ENCODE peak calls at places on chromosomes 6 and 20, in four cellular contexts. D is HepG2, N is H1, L is GM12878. A is an unnamed sample. For H3K36me3, the result is how much of the 10 kb centered on the place peaks cover.

GRCh38 chr6:106546322-106547052 is 82.8 kb downstream of the RTN4IP1 start:
- DNase-seq in D (peak), N (no peak), L (no peak), A (no peak)

GRCh38 chr20:62143976-62144825 is 632 bp downstream of the SS18L1 start:
- DNase-seq in D (peak), N (no peak), L (no peak), A (no peak)

GRCh38 chr6:107506145-107506544 is 16.2 kb downstream of the SOBP start:
- DNase-seq in D (peak), N (no peak), L (no peak), A (no peak)

GRCh38 chr6:40492126-40492525 is 95.0 kb downstream of the LRFN2 start:
- DNase-seq in D (no peak), N (no peak), L (no peak), A (no peak)

GRCh38 chr20:33370296-33370695 is 31.0 kb downstream of the CDK5RAP1 start:
- DNase-seq in D (no peak), N (no peak), L (no peak), A (no peak)

GRCh38 chr20:9301129-9302072 is 213.0 kb upstream of the LAMP5 start:
- DNase-seq in D (peak), N (no peak), L (no peak), A (no peak)

GRCh38 chr6:89035252-89036106 is 45.1 kb upstream of the PNRC1 start:
- DNase-seq in D (peak), N (no peak), L (no peak), A (no peak)

GRCh38 chr6:164252952-164253351 is 838.4 kb downstream of the QKI start:
- DNase-seq in D (no peak), N (no peak), L (no peak), A (no peak)

GRCh38 chr20:18705906-18706305 is 107.7 kb upstream of the SCP2D1 start:
- DNase-seq in D (no peak), N (no peak), L (no peak), A (no peak)

GRCh38 chr6:166747644-166748595 is 120.9 kb upstream of the RPS6KA2 start:
- DNase-seq in D (no peak), N (no peak), L (no peak), A (no peak)

GRCh38 chr20:2767768-2768631 is 32.4 kb downstream of the CPXM1 start:
- DNase-seq in D (no peak), N (no peak), L (no peak), A (no peak)

GRCh38 chr6:18211338-18211737 is 53.0 kb downstream of the DEK start:
- DNase-seq in D (no peak), N (no peak), L (peak), A (no peak)

GRCh38 chr6:38801305-38801704 is 86.2 kb downstream of the DNAH8 start:
- DNase-seq in D (no peak), N (no peak), L (no peak), A (no peak)

GRCh38 chr20:6525447-6526303 is 241.8 kb upstream of the BMP2 start:
- DNase-seq in D (no peak), N (peak), L (no peak), A (peak)

GRCh38 chr6:96631248-96631647 is 68.3 kb downstream of the FHL5 start:
- DNase-seq in D (no peak), N (no peak), L (no peak), A (no peak)

GRCh38 chr6:116096979-116097816 is 3.5 kb upstream of the NT5DC1 start:
- DNase-seq in D (no peak), N (no peak), L (no peak), A (no peak)

GRCh38 chr6:52368002-52368401 is 6.1 kb downstream of the PAQR8 start:
- DNase-seq in D (no peak), N (no peak), L (no peak), A (no peak)

GRCh38 chr20:33423141-33423834 is 20.3 kb downstream of the SNTA1 start:
- DNase-seq in D (no peak), N (no peak), L (no peak), A (no peak)

GRCh38 chr20:59749293-59749680 is 144.9 kb downstream of the PHACTR3 start:
- DNase-seq in D (no peak), N (no peak), L (no peak), A (no peak)

GRCh38 chr6:558089-558488 is 98.8 kb downstream of the HUS1B start:
- DNase-seq in D (no peak), N (no peak), L (no peak), A (no peak)

GRCh38 chr20:5080384-5080877 is 39.3 kb downstream of the PCNA start:
- DNase-seq in D (no peak), N (no peak), L (peak), A (no peak)

GRCh38 chr6:161434921-161435411 is 161.1 kb upstream of the AGPAT4 start:
- DNase-seq in D (no peak), N (no peak), L (no peak), A (no peak)

GRCh38 chr20:51739722-51740249 is 28.4 kb downstream of the ATP9A start:
- DNase-seq in D (no peak), N (no peak), L (no peak), A (no peak)

GRCh38 chr6:119562168-119562567 is 212.6 kb upstream of the MAN1A1 start:
- DNase-seq in D (no peak), N (no peak), L (no peak), A (no peak)

GRCh38 chr6:30556006-30556713 is at the start of gene GNL1:
- DNase-seq in D (peak), N (peak), L (peak), A (peak)

GRCh38 chr6:21750479-21751018 is 157.0 kb downstream of the SOX4 start:
- DNase-seq in D (no peak), N (no peak), L (no peak), A (no peak)

GRCh38 chr6:2799936-2800527 is 34.8 kb downstream of the WRNIP1 start:
- DNase-seq in D (no peak), N (no peak), L (no peak), A (no peak)

DNA sequence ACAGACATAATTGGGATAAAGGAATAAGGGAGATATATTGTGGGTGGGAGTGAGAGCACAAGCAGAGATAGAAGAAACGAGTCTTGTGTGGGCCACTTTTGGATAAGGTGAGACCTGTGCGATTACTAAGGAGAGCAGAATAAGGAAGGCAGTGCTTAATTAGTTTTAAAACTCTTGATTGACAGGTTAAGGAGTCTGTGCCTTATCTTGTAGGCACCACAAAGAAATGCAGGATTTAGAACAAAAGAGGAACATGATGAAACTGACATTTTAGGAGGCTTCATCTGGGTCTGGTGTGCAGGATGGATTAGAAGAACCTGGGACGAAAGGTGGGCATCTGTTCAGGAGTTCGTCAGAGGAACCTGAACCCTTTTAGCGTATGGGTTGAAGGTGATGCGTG is 70.2 kb upstream of the KIF25 start:
- DNase-seq in D (no peak), N (no peak), L (no peak), A (no peak)
- H3K36me3 ChIP-seq in D (half or more), N (under half), L (under half), A (half or more)

DNA sequence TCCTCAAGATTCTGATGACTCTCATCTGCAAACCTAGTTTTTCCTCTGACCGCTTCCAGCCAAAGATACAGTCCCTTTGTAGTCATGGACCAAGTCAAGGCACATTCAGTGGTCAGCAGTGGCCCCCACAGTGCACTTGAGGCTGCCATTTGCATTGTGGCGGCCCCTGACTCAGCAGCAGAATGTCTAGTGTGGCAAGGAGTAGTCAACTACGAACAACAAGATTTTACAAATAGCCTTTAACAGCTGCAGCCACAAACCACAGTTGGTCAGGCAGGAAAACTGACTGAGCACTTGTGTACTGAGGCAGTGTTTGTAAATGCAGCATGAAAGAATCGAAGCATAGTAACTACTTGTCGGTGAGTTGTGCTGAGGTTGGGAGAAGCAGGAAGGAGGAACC is 49.6 kb downstream of the SLC2A12 start:
- DNase-seq in D (no peak), N (no peak), L (no peak), A (no peak)
- TF ChIP-seq SUZ12 in D (no peak), N (no peak), L (no peak), A (no peak)

DNA sequence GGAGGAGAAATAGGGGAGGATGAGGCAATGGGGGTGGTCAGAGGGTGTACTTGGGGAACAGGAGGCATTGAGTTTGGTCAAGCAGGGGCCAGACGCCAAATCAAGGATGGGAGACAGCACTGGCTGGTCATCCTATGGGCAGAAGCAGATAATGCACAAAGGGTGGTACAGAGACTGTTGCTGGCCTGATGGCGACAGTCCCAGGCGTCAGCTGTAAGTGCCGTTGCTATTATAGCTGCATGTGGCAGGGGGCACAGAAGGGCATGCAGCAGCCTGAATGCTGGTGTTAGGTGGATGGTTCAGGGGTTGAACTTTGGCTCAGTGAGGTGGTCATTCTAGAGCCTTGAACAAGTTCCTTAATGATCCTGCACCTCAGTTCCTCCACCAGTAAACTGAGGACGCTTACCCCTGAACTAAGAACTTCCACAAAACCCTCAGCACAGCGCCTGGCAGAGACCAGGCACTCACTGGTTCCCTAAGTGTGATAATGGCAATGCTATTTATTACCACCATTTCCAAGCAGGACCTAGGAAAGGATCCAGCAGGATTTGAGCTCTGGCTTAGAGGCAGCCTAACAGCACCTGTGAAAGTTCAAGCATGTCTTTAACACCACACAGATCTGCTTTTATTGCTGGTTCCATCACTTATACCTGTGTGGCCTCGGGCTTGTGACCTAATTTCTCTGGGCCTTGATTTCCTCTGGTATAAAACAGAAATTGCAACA is 162.7 kb downstream of the INSM1 start:
- DNase-seq in D (no peak), N (no peak), L (no peak), A (no peak)
- TF ChIP-seq YY1 in D (no peak), N (no peak), L (no peak), A (no peak)

DNA sequence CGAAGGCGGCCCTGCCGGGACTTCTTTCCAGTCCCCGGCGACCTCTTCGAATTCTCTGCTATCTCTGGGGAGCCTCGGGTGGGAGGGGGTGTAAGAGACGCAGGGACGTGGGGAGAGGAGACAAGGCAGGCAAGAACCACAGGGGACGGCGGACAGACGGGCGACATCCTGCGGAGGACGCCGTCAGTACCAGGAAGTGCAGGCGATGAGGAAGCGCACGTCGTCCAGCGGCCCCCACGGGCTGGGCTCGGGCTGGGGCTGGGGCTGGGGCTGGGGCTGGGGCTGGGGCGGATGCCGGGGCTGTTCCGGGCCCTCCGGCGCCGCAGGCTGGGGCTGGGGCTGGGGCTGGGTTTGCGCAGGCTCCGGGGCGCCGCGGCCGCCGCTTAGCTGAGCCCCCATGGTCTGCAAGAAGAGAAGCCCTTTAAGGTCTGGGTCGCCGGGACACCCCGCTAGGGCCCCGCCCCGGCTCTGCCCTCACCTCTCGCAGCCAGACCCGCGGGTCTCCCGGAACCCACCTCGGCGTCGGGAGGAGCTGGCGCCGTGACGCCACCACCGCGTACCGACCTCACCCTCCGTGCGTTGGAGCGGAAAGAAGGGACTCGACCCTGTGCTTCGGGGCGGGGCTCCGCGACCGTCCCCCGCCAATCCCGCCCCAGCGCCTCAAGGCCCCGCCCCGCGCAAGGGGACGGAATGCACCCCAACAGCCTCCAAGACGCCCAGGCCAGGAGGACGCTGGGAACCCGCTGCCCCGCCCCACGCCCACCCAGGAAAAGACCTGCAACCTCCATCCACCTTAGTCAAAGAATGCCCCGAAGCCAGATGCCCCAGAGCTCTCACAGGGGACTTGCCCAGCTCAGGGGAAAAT is at the start of gene MMP24OS:
- DNase-seq in D (no peak), N (peak), L (peak), A (peak)
- H3K36me3 ChIP-seq in D (half or more), N (under half), L (under half), A (half or more)

GRCh38 chr6:15510536-15511247 is 152.1 kb downstream of the DTNBP1 start:
- DNase-seq in D (no peak), N (no peak), L (no peak), A (no peak)
- TF ChIP-seq SUZ12 in D (no peak), N (no peak), L (no peak), A (no peak)

GRCh38 chr6:75516757-75517156 is 23.2 kb upstream of the FILIP1 start:
- DNase-seq in D (no peak), N (no peak), L (no peak), A (no peak)
- TF ChIP-seq YY1 in D (no peak), N (no peak), L (no peak), A (no peak)

GRCh38 chr6:77965449-77965848 is 312.6 kb downstream of the MEI4 start:
- DNase-seq in D (no peak), N (no peak), L (no peak), A (no peak)

GRCh38 chr6:77962070-77962469 is 309.2 kb downstream of the MEI4 start:
- DNase-seq in D (no peak), N (no peak), L (no peak), A (no peak)
- H3K36me3 ChIP-seq in D (under half), N (under half), L (under half), A (under half)

DNA sequence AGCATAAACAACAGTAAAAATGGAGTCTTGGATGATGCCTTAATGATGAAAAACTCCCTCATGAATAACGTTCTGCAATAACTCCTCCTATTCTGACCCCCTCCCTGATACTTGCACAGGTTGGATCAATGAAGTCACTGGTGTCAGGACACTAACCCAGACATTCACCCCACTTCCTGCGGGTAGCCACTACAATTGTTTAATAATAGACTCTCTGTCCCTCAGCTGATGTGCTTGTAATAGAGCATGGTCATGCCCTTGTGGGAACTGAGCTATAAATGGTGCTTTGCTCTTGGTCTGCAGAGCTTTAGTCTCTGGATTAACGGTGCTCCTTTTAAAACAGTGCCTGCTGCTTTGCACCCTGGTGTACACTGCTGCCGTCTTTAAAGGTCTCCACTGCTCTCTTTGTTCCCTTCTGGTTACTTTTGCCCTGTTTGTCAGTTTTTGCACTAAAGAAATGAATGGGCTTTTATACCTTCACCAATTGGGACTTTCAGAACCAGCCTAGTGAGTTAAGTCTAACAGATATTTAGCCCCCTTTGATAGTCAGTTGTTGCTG is 127.2 kb downstream of the BACH2 start:
- DNase-seq in D (no peak), N (no peak), L (no peak), A (no peak)
- TF ChIP-seq SUZ12 in D (no peak), N (no peak), L (no peak), A (no peak)

A was measured in NT2/D1.